ENCODE peak calls at places on chromosomes 13 and 19, in nine cellular contexts. One of them, this sample, is unnamed.
A peak's percentile ranks its signal among the peaks of the same experiment; 100 is the strongest.

GRCh38 chr13:40389081-40389641 is 277.3 kb downstream of the FOXO1 start:
- DNase-seq in HCT116: no peak
- DNase-seq in ovary: no peak
- DNase-seq in astrocyte: no peak
- DNase-seq in IMR-90: no peak
- DNase-seq in tibial nerve: no peak
- DNase-seq in neural progenitor cell: no peak
- DNase-seq in DND-41: no peak
- DNase-seq in heart right ventricle: no peak
- DNase-seq in this sample: no peak

GRCh38 chr19:28635962-28636629 is 576.9 kb downstream of the UQCRFS1 start:
- DNase-seq in tibial nerve: no peak
- DNase-seq in ovary: no peak
- DNase-seq in IMR-90: no peak
- DNase-seq in DND-41: no peak
- DNase-seq in HCT116: no peak
- DNase-seq in neural progenitor cell: no peak
- DNase-seq in astrocyte: no peak
- DNase-seq in heart right ventricle: no peak
- DNase-seq in this sample: no peak

GRCh38 chr19:45528744-45529453 is 21.6 kb downstream of the VASP start:
- DNase-seq in ovary: no peak
- DNase-seq in heart right ventricle: no peak
- DNase-seq in IMR-90: no peak
- DNase-seq in HCT116: no peak
- DNase-seq in tibial nerve: no peak
- DNase-seq in DND-41: no peak
- DNase-seq in neural progenitor cell: peak; percentile 91
- DNase-seq in astrocyte: no peak
- DNase-seq in this sample: peak; percentile 81

GRCh38 chr13:43663474-43664090 is 123.2 kb downstream of the ENOX1 start:
- DNase-seq in tibial nerve: no peak
- DNase-seq in heart right ventricle: no peak
- DNase-seq in neural progenitor cell: no peak
- DNase-seq in astrocyte: peak; percentile 39
- DNase-seq in HCT116: no peak
- DNase-seq in IMR-90: peak; percentile 73
- DNase-seq in DND-41: no peak
- DNase-seq in ovary: no peak
- DNase-seq in this sample: no peak

GRCh38 chr13:29707876-29708543 is 112.5 kb upstream of the SLC7A1 start:
- DNase-seq in HCT116: peak; percentile 21
- DNase-seq in astrocyte: no peak
- DNase-seq in DND-41: peak; percentile 57
- DNase-seq in tibial nerve: no peak
- DNase-seq in ovary: no peak
- DNase-seq in neural progenitor cell: peak; percentile 74
- DNase-seq in heart right ventricle: no peak
- DNase-seq in IMR-90: peak; percentile 41
- DNase-seq in this sample: peak; percentile 45

GRCh38 chr19:39878398-39878797 is 32.2 kb upstream of the FBL start:
- DNase-seq in IMR-90: no peak
- DNase-seq in DND-41: no peak
- DNase-seq in astrocyte: no peak
- DNase-seq in tibial nerve: no peak
- DNase-seq in ovary: no peak
- DNase-seq in neural progenitor cell: no peak
- DNase-seq in heart right ventricle: no peak
- DNase-seq in HCT116: no peak
- DNase-seq in this sample: no peak

GRCh38 chr19:35362261-35363000 is 4.2 kb downstream of the FFAR3 start:
- DNase-seq in HCT116: no peak
- DNase-seq in heart right ventricle: no peak
- DNase-seq in tibial nerve: no peak
- DNase-seq in DND-41: no peak
- DNase-seq in IMR-90: no peak
- DNase-seq in neural progenitor cell: no peak
- DNase-seq in ovary: no peak
- DNase-seq in astrocyte: no peak
- DNase-seq in this sample: no peak

GRCh38 chr19:38090561-38090960 is 133.5 kb downstream of the DPF1 start:
- DNase-seq in HCT116: no peak
- DNase-seq in ovary: no peak
- DNase-seq in astrocyte: no peak
- DNase-seq in IMR-90: no peak
- DNase-seq in heart right ventricle: peak; percentile 52
- DNase-seq in DND-41: no peak
- DNase-seq in tibial nerve: no peak
- DNase-seq in neural progenitor cell: no peak
- DNase-seq in this sample: no peak

GRCh38 chr13:77521194-77521593 is 14.3 kb upstream of the SCEL start:
- DNase-seq in HCT116: no peak
- DNase-seq in IMR-90: no peak
- DNase-seq in heart right ventricle: no peak
- DNase-seq in DND-41: no peak
- DNase-seq in tibial nerve: no peak
- DNase-seq in astrocyte: peak; percentile 38
- DNase-seq in neural progenitor cell: no peak
- DNase-seq in ovary: no peak
- DNase-seq in this sample: no peak

GRCh38 chr13:37531054-37531453 is 67.5 kb downstream of the POSTN start:
- DNase-seq in ovary: no peak
- DNase-seq in HCT116: no peak
- DNase-seq in heart right ventricle: no peak
- DNase-seq in neural progenitor cell: no peak
- DNase-seq in DND-41: no peak
- DNase-seq in IMR-90: peak; percentile 15
- DNase-seq in astrocyte: peak; percentile 97
- DNase-seq in tibial nerve: no peak
- DNase-seq in this sample: no peak

GRCh38 chr13:37526710-37527446 is 71.7 kb downstream of the POSTN start:
- DNase-seq in IMR-90: no peak
- DNase-seq in ovary: no peak
- DNase-seq in heart right ventricle: no peak
- DNase-seq in DND-41: no peak
- DNase-seq in astrocyte: peak; percentile 79
- DNase-seq in HCT116: no peak
- DNase-seq in neural progenitor cell: no peak
- DNase-seq in tibial nerve: peak; percentile 8
- DNase-seq in this sample: no peak
- H3K36me3 ChIP-seq in IMR-90: no peaks in the 10 kb centered on the region
- H3K36me3 ChIP-seq in ovary: no peaks in the 10 kb centered on the region
- H3K36me3 ChIP-seq in heart right ventricle: no peaks in the 10 kb centered on the region
- H3K36me3 ChIP-seq in DND-41: no peaks in the 10 kb centered on the region
- H3K36me3 ChIP-seq in astrocyte: no peaks in the 10 kb centered on the region
- H3K36me3 ChIP-seq in HCT116: no peaks in the 10 kb centered on the region
- H3K36me3 ChIP-seq in neural progenitor cell: no peaks in the 10 kb centered on the region
- H3K36me3 ChIP-seq in tibial nerve: no peaks in the 10 kb centered on the region
- H3K36me3 ChIP-seq in this sample: no peaks in the 10 kb centered on the region

DNA sequence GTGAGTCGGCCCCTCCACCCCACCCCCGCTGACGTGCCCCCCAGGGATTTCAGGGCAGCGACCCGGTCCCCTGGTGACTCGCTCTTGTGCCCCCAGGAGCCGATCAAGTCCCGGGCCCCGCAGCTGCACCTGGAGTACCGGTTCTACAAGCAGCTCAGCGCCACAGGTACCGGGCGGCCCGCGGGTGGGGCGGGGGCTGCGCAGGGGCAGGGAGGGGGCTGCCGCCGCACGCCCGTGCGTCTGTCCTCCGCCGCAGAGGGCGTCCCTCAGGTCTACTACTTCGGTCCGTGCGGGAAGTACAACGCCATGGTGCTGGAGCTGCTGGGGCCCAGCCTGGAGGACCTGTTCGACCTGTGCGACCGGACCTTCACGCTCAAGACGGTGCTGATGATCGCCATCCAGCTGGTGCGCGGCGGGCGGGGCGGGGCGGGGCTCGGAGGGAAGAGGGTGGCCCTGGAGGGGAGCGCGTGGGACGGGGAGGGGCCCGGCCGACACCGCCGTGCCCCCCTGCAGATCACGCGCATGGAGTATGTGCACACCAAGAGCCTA is 37.1 kb downstream of the BTBD2 start:
- DNase-seq in tibial nerve: no peak
- DNase-seq in ovary: no peak
- DNase-seq in HCT116: no peak
- DNase-seq in IMR-90: no peak
- DNase-seq in neural progenitor cell: no peak
- DNase-seq in DND-41: no peak
- DNase-seq in heart right ventricle: no peak
- DNase-seq in astrocyte: no peak
- DNase-seq in this sample: no peak
- H3K4me1 ChIP-seq in tibial nerve: peaks cover 6% of the 10 kb centered on the region
- H3K4me1 ChIP-seq in ovary: no peaks in the 10 kb centered on the region
- H3K4me1 ChIP-seq in HCT116: no peaks in the 10 kb centered on the region
- H3K4me1 ChIP-seq in IMR-90: no peaks in the 10 kb centered on the region
- H3K4me1 ChIP-seq in neural progenitor cell: no peaks in the 10 kb centered on the region
- H3K4me1 ChIP-seq in DND-41: no peaks in the 10 kb centered on the region
- H3K4me1 ChIP-seq in heart right ventricle: no peaks in the 10 kb centered on the region
- H3K4me1 ChIP-seq in astrocyte: no peaks in the 10 kb centered on the region
- H3K4me1 ChIP-seq in this sample: no peaks in the 10 kb centered on the region

GRCh38 chr19:472005-472858 is 11.4 kb upstream of the SHC2 start:
- DNase-seq in DND-41: no peak
- DNase-seq in ovary: no peak
- DNase-seq in neural progenitor cell: no peak
- DNase-seq in tibial nerve: no peak
- DNase-seq in IMR-90: no peak
- DNase-seq in HCT116: no peak
- DNase-seq in astrocyte: no peak
- DNase-seq in heart right ventricle: no peak
- DNase-seq in this sample: no peak

GRCh38 chr19:475360-475759 is 14.5 kb upstream of the SHC2 start:
- DNase-seq in neural progenitor cell: no peak
- DNase-seq in HCT116: no peak
- DNase-seq in ovary: no peak
- DNase-seq in IMR-90: no peak
- DNase-seq in astrocyte: no peak
- DNase-seq in heart right ventricle: no peak
- DNase-seq in DND-41: no peak
- DNase-seq in tibial nerve: no peak
- DNase-seq in this sample: no peak

GRCh38 chr19:478236-478888 is 17.5 kb upstream of the SHC2 start:
- DNase-seq in tibial nerve: no peak
- DNase-seq in DND-41: no peak
- DNase-seq in IMR-90: no peak
- DNase-seq in neural progenitor cell: no peak
- DNase-seq in HCT116: no peak
- DNase-seq in astrocyte: no peak
- DNase-seq in ovary: no peak
- DNase-seq in heart right ventricle: no peak
- DNase-seq in this sample: no peak

GRCh38 chr19:470701-471100 is 9.9 kb upstream of the SHC2 start:
- DNase-seq in tibial nerve: no peak
- DNase-seq in DND-41: no peak
- DNase-seq in ovary: no peak
- DNase-seq in IMR-90: no peak
- DNase-seq in heart right ventricle: no peak
- DNase-seq in HCT116: no peak
- DNase-seq in neural progenitor cell: no peak
- DNase-seq in astrocyte: no peak
- DNase-seq in this sample: no peak

DNA sequence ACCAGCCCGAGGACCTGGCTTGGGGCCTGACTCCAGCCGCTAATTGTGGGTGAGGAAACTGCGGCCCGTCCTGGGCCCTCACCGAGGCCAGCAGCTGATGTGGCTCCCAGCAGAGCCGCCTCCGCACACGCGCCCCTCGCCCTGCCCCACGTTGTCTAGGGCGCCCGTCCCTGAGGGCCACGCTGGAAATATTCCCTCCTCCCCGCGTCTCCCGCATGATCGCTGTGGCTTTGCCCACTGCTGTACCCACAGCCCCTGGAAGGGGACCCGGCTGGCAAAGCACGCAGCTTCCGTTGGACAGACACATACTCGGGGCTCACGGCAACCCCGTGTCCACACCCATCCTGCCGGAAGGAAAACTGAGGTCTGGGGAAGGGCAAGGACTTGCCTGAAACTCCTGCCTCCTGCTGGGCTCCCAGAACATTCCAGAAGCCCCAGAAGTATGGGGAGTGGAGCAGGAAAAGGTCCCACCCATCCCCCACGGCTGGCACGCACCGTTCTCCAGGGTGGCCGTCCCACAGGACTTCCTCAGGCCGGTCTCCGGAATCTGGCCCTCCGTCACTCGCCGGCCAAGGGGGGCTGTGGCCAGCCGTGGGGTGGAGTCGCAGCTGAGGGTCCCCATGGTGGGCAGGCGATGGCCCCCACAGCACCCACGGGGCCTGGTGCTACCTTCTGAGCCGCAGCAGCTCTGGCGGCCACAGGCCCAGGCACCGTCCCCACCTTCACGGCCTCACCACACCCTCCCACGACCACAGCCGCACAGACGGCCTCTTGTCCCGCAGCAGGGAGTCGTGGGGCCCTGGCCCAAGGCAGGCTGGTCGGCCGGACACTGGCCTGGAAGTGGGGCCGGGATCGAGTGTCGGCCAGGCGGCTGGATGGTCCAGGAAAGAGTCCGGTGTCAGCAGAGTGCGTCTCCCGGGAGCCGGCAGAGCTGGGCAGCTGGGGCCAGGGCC is 13.6 kb upstream of the SHC2 start:
- DNase-seq in HCT116: no peak
- DNase-seq in tibial nerve: no peak
- DNase-seq in heart right ventricle: peak; percentile 61
- DNase-seq in ovary: no peak
- DNase-seq in IMR-90: no peak
- DNase-seq in DND-41: no peak
- DNase-seq in astrocyte: no peak
- DNase-seq in neural progenitor cell: no peak
- DNase-seq in this sample: no peak
- H3K4me3 ChIP-seq in HCT116: no peak overlapping the region
- H3K4me3 ChIP-seq in tibial nerve: no peak overlapping the region
- H3K4me3 ChIP-seq in heart right ventricle: peak overlapping the region; percentile 11
- H3K4me3 ChIP-seq in ovary: no peak overlapping the region
- H3K4me3 ChIP-seq in IMR-90: no peak overlapping the region
- H3K4me3 ChIP-seq in DND-41: no peak overlapping the region
- H3K4me3 ChIP-seq in astrocyte: no peak overlapping the region
- H3K4me3 ChIP-seq in neural progenitor cell: no peak overlapping the region
- H3K4me3 ChIP-seq in this sample: no peak overlapping the region

DNA sequence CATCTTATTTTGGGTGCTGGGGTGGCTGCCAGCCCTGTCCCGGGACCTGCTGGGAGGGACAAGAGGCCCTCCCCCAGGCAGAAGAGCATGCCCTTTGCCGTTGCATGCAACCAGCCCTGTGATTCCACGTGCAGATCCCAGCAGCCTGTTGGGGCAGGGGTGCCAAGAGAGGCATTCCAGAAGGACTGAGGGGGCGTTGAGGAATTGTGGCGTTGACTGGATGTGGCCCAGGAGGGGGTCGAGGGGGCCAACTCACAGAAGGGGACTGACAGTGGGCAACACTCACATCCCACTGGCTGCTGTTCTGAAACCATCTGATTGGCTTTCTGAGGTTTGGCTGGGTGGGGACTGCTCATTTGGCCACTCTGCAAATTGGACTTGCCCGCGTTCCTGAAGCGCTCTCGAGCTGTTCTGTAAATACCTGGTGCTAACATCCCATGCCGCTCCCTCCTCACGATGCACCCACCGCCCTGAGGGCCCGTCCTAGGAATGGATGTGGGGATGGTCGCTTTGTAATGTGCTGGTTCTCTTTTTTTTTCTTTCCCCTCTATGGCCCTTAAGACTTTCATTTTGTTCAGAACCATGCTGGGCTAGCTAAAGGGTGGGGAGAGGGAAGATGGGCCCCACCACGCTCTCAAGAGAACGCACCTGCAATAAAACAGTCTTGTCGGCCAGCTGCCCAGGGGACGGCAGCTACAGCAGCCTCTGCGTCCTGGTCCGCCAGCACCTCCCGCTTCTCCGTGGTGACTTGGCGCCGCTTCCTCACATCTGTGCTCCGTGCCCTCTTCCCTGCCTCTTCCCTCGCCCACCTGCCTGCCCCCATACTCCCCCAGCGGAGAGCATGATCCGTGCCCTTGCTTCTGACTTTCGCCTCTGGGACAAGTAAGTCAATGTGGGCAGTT is 8.6 kb downstream of the CALM3 start:
- DNase-seq in tibial nerve: no peak
- DNase-seq in HCT116: no peak
- DNase-seq in ovary: no peak
- DNase-seq in DND-41: no peak
- DNase-seq in heart right ventricle: no peak
- DNase-seq in astrocyte: no peak
- DNase-seq in neural progenitor cell: no peak
- DNase-seq in IMR-90: no peak
- DNase-seq in this sample: no peak
- H3K36me3 ChIP-seq in tibial nerve: peaks cover 8% of the 10 kb centered on the region
- H3K36me3 ChIP-seq in HCT116: peaks cover 31% of the 10 kb centered on the region
- H3K36me3 ChIP-seq in ovary: no peaks in the 10 kb centered on the region
- H3K36me3 ChIP-seq in DND-41: peaks cover 59% of the 10 kb centered on the region
- H3K36me3 ChIP-seq in heart right ventricle: peaks cover 47% of the 10 kb centered on the region
- H3K36me3 ChIP-seq in astrocyte: peaks cover 32% of the 10 kb centered on the region
- H3K36me3 ChIP-seq in neural progenitor cell: no peaks in the 10 kb centered on the region
- H3K36me3 ChIP-seq in IMR-90: peaks cover 55% of the 10 kb centered on the region
- H3K36me3 ChIP-seq in this sample: peaks cover 15% of the 10 kb centered on the region